ENCODE peak calls at places on chromosome 13, in nine cellular contexts. V, L, H, M, W, I, D, F and O are unnamed samples.

GRCh38 chr13:34300559-34300958 is 482.6 kb downstream of the RFC3 start:
- DNase-seq in V (no peak), L (no peak), H (no peak), M (no peak), W (no peak), I (no peak), D (no peak), F (no peak), O (no peak)

GRCh38 chr13:26867451-26868067 is 107.0 kb upstream of the GPR12 start:
- DNase-seq in V (peak), L (no peak), H (no peak), M (peak), W (no peak), I (no peak), D (peak), F (peak), O (peak)

GRCh38 chr13:42266464-42266863 is 5.5 kb upstream of the AKAP11 start:
- DNase-seq in V (no peak), L (no peak), H (peak), M (no peak), W (no peak), I (no peak), D (peak), F (no peak), O (no peak)

GRCh38 chr13:75960538-75960994 is 324.4 kb downstream of the LMO7 start:
- DNase-seq in V (peak), L (no peak), H (no peak), M (no peak), W (no peak), I (no peak), D (no peak), F (no peak), O (peak)

GRCh38 chr13:52851153-52851962 is 2.9 kb upstream of the PCDH8 start:
- DNase-seq in V (no peak), L (peak), H (no peak), M (peak), W (no peak), I (peak), D (peak), F (peak), O (peak)

GRCh38 chr13:109297628-109298027 is 488.8 kb downstream of the IRS2 start:
- DNase-seq in V (no peak), L (no peak), H (peak), M (no peak), W (no peak), I (no peak), D (no peak), F (no peak), O (no peak)

GRCh38 chr13:73317140-73317539 is 258.3 kb downstream of the KLF5 start:
- DNase-seq in V (no peak), L (no peak), H (no peak), M (no peak), W (no peak), I (no peak), D (no peak), F (no peak), O (no peak)

GRCh38 chr13:80340643-80341097 is 256 bp downstream of the SPRY2 start:
- DNase-seq in V (no peak), L (no peak), H (peak), M (no peak), W (no peak), I (peak), D (peak), F (no peak), O (peak)

GRCh38 chr13:84352946-84353345 is 470.7 kb upstream of the SLITRK1 start:
- DNase-seq in V (no peak), L (no peak), H (peak), M (no peak), W (no peak), I (no peak), D (no peak), F (no peak), O (no peak)

GRCh38 chr13:48009298-48009697 is 8.2 kb upstream of the SUCLA2 start:
- DNase-seq in V (no peak), L (no peak), H (peak), M (no peak), W (no peak), I (no peak), D (no peak), F (no peak), O (no peak)

GRCh38 chr13:24997367-24997967 is 98.5 kb upstream of the PABPC3 start:
- DNase-seq in V (peak), L (no peak), H (peak), M (no peak), W (no peak), I (no peak), D (no peak), F (peak), O (peak)

GRCh38 chr13:110561335-110562033 is at the start of gene RAB20:
- DNase-seq in V (peak), L (peak), H (peak), M (peak), W (peak), I (peak), D (peak), F (peak), O (peak)

GRCh38 chr13:75533866-75534265 is 3.8 kb downstream of the COMMD6 start:
- DNase-seq in V (no peak), L (no peak), H (no peak), M (no peak), W (no peak), I (no peak), D (no peak), F (no peak), O (no peak)

GRCh38 chr13:110713981-110714797 is 689 bp downstream of the ING1 start:
- DNase-seq in V (peak), L (peak), H (peak), M (peak), W (no peak), I (peak), D (peak), F (peak), O (peak)

GRCh38 chr13:25608181-25608580 is 236.4 kb downstream of the ATP8A2 start:
- DNase-seq in V (no peak), L (no peak), H (no peak), M (no peak), W (no peak), I (no peak), D (no peak), F (no peak), O (no peak)

GRCh38 chr13:43815204-43815603 is 28.4 kb upstream of the ENOX1 start:
- DNase-seq in V (no peak), L (no peak), H (peak), M (no peak), W (no peak), I (no peak), D (peak), F (peak), O (no peak)

GRCh38 chr13:84358601-84359000 is 476.3 kb upstream of the SLITRK1 start:
- DNase-seq in V (no peak), L (no peak), H (peak), M (no peak), W (no peak), I (no peak), D (no peak), F (no peak), O (no peak)

GRCh38 chr13:50006426-50007135 is 8.7 kb upstream of the KCNRG start:
- DNase-seq in V (no peak), L (no peak), H (no peak), M (no peak), W (no peak), I (no peak), D (no peak), F (no peak), O (no peak)

GRCh38 chr13:36736119-36736726 is 62.4 kb downstream of the SERTM1 start:
- DNase-seq in V (peak), L (peak), H (peak), M (peak), W (no peak), I (no peak), D (peak), F (peak), O (peak)

GRCh38 chr13:46296920-46297319 is 85.2 kb downstream of the LRRC63 start:
- DNase-seq in V (no peak), L (no peak), H (peak), M (no peak), W (no peak), I (no peak), D (no peak), F (no peak), O (no peak)

GRCh38 chr13:99126821-99127220 is 73.8 kb upstream of the UBAC2 start:
- DNase-seq in V (no peak), L (no peak), H (no peak), M (no peak), W (peak), I (no peak), D (no peak), F (no peak), O (no peak)

GRCh38 chr13:106187501-106187900 is 348.0 kb downstream of the EFNB2 start:
- DNase-seq in V (no peak), L (no peak), H (no peak), M (no peak), W (no peak), I (no peak), D (no peak), F (no peak), O (no peak)

GRCh38 chr13:41196620-41197019 is 2.3 kb upstream of the KBTBD7 start:
- DNase-seq in V (peak), L (no peak), H (no peak), M (no peak), W (no peak), I (no peak), D (no peak), F (no peak), O (no peak)

GRCh38 chr13:24865158-24865557 is 101.2 kb downstream of the RNF17 start:
- DNase-seq in V (no peak), L (no peak), H (peak), M (no peak), W (no peak), I (no peak), D (no peak), F (no peak), O (no peak)

GRCh38 chr13:44932171-44932849 is 57.0 kb downstream of the NUFIP1 start:
- DNase-seq in V (no peak), L (no peak), H (peak), M (no peak), W (no peak), I (no peak), D (no peak), F (no peak), O (no peak)

GRCh38 chr13:75226092-75226491 is 255.9 kb downstream of the TBC1D4 start:
- DNase-seq in V (peak), L (no peak), H (no peak), M (peak), W (no peak), I (peak), D (no peak), F (peak), O (no peak)

GRCh38 chr13:97423300-97424045 is 10.5 kb upstream of the RAP2A start:
- DNase-seq in V (no peak), L (no peak), H (no peak), M (no peak), W (no peak), I (no peak), D (peak), F (no peak), O (no peak)

GRCh38 chr13:49220035-49220855 is at the start of gene MLNR:
- DNase-seq in V (peak), L (peak), H (no peak), M (peak), W (no peak), I (peak), D (no peak), F (peak), O (peak)

GRCh38 chr13:67574320-67575233 is 344.4 kb upstream of the PCDH9 start:
- DNase-seq in V (no peak), L (no peak), H (no peak), M (no peak), W (no peak), I (no peak), D (no peak), F (no peak), O (no peak)

GRCh38 chr13:46010148-46010547 is 42.4 kb downstream of the ZC3H13 start:
- DNase-seq in V (peak), L (no peak), H (no peak), M (peak), W (no peak), I (no peak), D (no peak), F (peak), O (no peak)

GRCh38 chr13:103859952-103860351 is 793.7 kb upstream of the SLC10A2 start:
- DNase-seq in V (no peak), L (no peak), H (no peak), M (no peak), W (no peak), I (no peak), D (no peak), F (no peak), O (no peak)

GRCh38 chr13:44068169-44068568 is 188.5 kb downstream of the LACC1 start:
- DNase-seq in V (no peak), L (no peak), H (peak), M (no peak), W (no peak), I (no peak), D (no peak), F (no peak), O (no peak)

GRCh38 chr13:112643759-112644459 is 45.9 kb upstream of the ATP11A start:
- DNase-seq in V (no peak), L (peak), H (no peak), M (no peak), W (no peak), I (peak), D (no peak), F (no peak), O (no peak)

GRCh38 chr13:41561179-41561578 is 103.8 kb downstream of the RGCC start:
- DNase-seq in V (no peak), L (no peak), H (no peak), M (no peak), W (no peak), I (no peak), D (no peak), F (no peak), O (no peak)

GRCh38 chr13:68940049-68940448 is 1167.6 kb upstream of the ATXN8OS start:
- DNase-seq in V (no peak), L (no peak), H (no peak), M (no peak), W (no peak), I (no peak), D (no peak), F (no peak), O (no peak)

GRCh38 chr13:71290963-71291937 is 575.8 kb downstream of the DACH1 start:
- DNase-seq in V (peak), L (peak), H (no peak), M (no peak), W (no peak), I (no peak), D (peak), F (peak), O (peak)

GRCh38 chr13:74556002-74556551 is 421.9 kb upstream of the KLF12 start:
- DNase-seq in V (no peak), L (no peak), H (no peak), M (no peak), W (no peak), I (no peak), D (no peak), F (no peak), O (no peak)

DNA sequence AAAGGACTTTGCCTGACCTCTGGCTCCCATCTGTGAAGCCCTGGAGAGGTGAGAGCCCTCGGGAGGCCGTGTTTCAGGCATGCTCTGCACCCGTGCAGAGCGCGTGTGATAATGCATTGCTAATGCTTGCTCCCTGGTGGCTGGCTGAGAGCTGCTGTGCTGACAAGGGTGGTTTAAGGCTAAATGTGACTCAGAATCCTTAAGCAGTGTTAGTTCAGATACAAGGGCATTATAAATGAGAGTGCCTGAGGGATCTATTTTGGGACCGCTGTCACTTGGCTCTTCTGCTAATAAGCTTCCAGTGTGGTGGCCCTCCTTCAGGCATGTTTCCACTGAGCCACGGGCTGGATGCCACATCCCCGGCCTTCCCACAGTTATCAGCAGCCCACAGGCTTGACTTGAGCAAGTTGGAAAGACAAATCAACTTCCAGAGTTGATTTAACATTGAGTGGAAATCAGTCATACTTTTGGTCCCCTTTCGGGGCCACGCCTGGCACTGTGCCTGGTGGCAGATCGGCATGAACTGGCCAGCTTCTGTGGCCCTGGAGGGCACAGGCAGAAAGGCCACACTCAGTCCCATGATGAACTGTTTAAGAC is 17.0 kb downstream of the ALOX5AP start:
- DNase-seq in V (no peak), L (no peak), H (peak), M (no peak), W (no peak), I (no peak), D (peak), F (no peak), O (no peak)
- TF ChIP-seq CTCF in V (no peak), L (no peak), H (no peak), M (no peak), W (no peak), I (no peak), D (no peak), F (no peak), O (no peak)

GRCh38 chr13:113949546-113949945 is 24.3 kb downstream of the C13orf46 start:
- DNase-seq in V (no peak), L (peak), H (no peak), M (no peak), W (no peak), I (no peak), D (no peak), F (no peak), O (no peak)

GRCh38 chr13:113948034-113948742 is 25.7 kb downstream of the C13orf46 start:
- DNase-seq in V (no peak), L (no peak), H (no peak), M (no peak), W (no peak), I (no peak), D (no peak), F (no peak), O (no peak)

GRCh38 chr13:113946409-113947181 is 27.3 kb downstream of the C13orf46 start:
- DNase-seq in V (no peak), L (no peak), H (no peak), M (no peak), W (no peak), I (no peak), D (no peak), F (no peak), O (no peak)

GRCh38 chr13:113945857-113946408 is 27.9 kb downstream of the C13orf46 start:
- DNase-seq in V (no peak), L (no peak), H (no peak), M (no peak), W (no peak), I (no peak), D (no peak), F (no peak), O (no peak)

GRCh38 chr13:113947321-113948033 is 26.4 kb downstream of the C13orf46 start:
- DNase-seq in V (peak), L (no peak), H (peak), M (peak), W (no peak), I (no peak), D (peak), F (peak), O (no peak)
- TF ChIP-seq CTCF in V (peak), L (peak), H (peak), M (peak), W (peak), I (peak), D (peak), F (peak), O (no peak)

DNA sequence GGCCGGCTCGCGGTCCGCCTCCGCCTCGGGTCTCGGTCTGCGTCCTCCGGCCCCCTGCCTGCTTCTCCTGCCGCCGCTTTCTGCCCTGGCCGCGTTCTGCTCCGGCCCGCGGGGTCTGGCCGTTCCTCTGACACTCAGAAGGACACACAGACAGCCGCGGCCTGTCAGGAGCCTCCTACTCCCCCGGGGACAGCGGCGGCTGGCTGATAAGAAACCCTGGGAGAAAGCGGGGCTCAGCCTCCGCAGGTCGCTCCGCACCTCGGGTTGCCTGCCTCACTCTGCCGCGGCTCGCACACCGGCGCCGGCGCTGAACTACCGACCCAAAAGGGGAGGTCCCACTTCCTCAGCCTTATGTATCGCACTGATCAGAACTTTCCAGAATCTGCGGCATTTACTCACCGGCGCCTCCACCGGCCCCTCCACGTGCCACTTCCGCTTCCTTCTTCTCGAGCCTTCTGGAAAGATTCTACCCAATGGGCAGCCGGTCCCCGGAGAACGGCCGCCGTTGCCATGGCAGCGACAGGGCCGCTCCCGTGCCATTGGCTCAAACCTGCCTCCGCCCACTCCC is at the start of gene HSPH1:
- DNase-seq in V (peak), L (peak), H (peak), M (peak), W (peak), I (peak), D (peak), F (peak), O (peak)
- TF ChIP-seq CTCF in V (no peak), L (peak), H (peak), M (peak), W (no peak), I (peak), D (peak), F (no peak), O (no peak)

DNA sequence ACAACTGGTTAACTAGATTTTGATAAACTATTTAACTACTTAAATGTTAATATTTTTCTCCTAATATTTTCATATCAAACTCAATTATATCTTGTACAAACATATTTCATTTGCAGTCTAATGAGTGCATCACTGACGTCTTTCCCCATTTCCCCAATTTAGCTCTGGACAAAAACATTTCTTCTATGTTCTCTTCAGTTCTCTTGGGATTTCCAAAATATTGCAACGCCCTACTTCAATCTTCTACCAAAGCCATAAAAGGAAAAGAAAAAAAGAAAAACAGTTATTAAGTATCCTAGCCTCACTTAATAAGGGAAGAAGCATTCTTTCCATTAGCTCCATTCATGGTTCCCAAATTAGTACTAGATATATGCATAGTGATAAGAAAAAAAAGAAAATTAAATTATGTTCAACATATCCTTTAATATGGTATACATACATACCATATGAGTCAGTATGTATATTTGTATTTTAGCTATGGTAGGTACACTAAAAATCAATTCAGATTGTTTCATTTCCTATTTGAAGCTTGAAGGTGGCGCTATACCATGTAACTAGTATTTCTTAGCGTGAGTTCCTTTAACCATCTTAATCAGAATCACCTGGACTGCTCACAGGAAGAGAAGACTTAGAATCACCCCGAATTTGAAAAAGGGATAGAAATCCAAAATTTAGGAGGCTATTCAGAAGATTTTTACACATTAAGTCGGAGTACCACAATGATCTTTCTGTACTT is 9.9 kb downstream of the FBXL3 start:
- DNase-seq in V (no peak), L (no peak), H (no peak), M (no peak), W (no peak), I (no peak), D (no peak), F (no peak), O (no peak)
- TF ChIP-seq CTCF in V (no peak), L (no peak), H (peak), M (peak), W (no peak), I (no peak), D (no peak), F (no peak), O (no peak)

DNA sequence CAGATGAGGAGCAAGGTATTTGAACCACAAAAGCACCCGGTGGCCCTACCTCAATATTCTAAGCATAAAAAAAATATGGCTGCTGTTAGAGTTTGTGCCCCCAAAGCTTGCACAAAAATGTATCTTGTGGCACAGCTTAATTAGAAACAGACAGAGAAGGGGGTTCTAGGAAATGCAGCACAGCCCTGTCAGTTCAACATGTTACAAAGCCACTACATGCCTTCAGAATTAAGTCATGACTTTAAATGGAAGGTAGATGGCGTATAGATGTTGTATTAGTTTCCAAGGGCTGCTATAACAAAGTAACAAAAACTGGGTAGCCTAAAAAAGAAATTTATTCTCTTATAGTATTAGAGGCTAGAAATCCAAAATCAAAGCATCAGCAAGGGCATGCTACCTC is 703.8 kb downstream of the DIAPH3 start:
- DNase-seq in V (no peak), L (no peak), H (peak), M (no peak), W (no peak), I (no peak), D (no peak), F (no peak), O (no peak)
- TF ChIP-seq CTCF in V (no peak), L (no peak), H (peak), M (no peak), W (no peak), I (no peak), D (no peak), F (no peak), O (no peak)